ENCODE peak calls at places on chromosomes 4 and X, in four cellular contexts. U, V, H and Z are unnamed samples.
A peak's percentile ranks its signal among the peaks of the same experiment; 100 is the strongest.

GRCh38 chrX:65536291-65536690 is 1.7 kb upstream of the LAS1L start:
- DNase-seq in U (no peak), V (no peak), H (no peak), Z (no peak)

GRCh38 chr4:135249006-135249405 is 1047.4 kb upstream of the PABPC4L start:
- DNase-seq in U (no peak), V (no peak), H (no peak), Z (no peak)

GRCh38 chr4:67327245-67327860 is 217.9 kb downstream of the CENPC start:
- DNase-seq in U (peak; percentile 81), V (peak; percentile 64), H (peak; percentile 9), Z (peak; percentile 55)

GRCh38 chrX:69045616-69046345 is 119.5 kb downstream of the PJA1 start:
- DNase-seq in U (no peak), V (no peak), H (no peak), Z (no peak)

GRCh38 chr4:87882321-87882720 is 49.6 kb downstream of the MEPE start:
- DNase-seq in U (no peak), V (no peak), H (no peak), Z (no peak)

GRCh38 chrX:112851161-112851779 is 10.6 kb upstream of the AMOT start:
- DNase-seq in U (no peak), V (no peak), H (peak; percentile 82), Z (no peak)

GRCh38 chr4:80360900-80361299 is 25.4 kb downstream of the CFAP299 start:
- DNase-seq in U (no peak), V (no peak), H (no peak), Z (no peak)

GRCh38 chr4:110514889-110515479 is 39.0 kb downstream of the ENPEP start:
- DNase-seq in U (peak; percentile 20), V (peak; percentile 30), H (no peak), Z (peak; percentile 16)

GRCh38 chr4:85717366-85717765 is 242.4 kb downstream of the ARHGAP24 start:
- DNase-seq in U (no peak), V (no peak), H (no peak), Z (no peak)

DNA sequence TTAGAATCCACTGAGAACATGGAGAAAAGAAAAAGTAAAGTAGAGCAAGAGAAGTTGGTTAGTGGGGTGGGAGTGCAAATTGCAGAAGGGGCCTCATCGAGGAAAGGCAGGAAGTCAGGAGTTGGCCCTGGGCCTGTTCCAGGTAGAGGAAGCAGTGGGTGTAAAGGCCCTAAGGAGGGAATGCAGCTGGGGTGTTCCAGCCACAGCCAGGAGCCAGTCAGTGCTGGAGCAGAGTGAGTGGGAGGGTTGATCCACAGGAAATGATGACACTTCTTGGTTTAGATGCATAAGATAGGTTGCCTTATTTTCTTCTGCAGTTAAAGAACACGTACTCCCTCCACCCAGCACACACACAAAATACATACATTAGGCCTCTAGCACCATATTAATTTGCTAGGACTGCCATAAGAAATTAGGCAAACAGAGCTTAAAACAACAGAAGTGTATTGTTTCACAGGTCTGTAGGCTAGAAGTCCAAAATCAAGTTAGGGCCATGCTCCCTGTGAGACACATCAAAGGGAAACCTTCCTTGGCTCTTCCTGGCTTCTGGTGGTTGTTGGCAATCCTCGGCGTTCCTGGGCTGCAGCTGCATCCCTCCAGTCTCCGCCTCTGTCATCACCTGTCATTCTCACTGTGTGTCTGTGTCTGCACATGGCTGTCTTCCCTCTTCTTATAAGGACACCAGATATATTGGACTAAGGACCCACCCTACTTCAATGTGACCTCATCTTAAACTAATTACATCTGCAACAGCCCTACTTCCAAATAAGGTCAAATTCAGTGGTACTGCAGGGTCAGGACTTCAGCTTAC is 205.9 kb downstream of the AASDH start:
- DNase-seq in U (no peak), V (no peak), H (no peak), Z (no peak)
- TF ChIP-seq RFX5 in U (no peak), V (no peak), H (no peak), Z (no peak)

GRCh38 chr4:70913947-70914445 is 11.8 kb downstream of the MOB1B start:
- DNase-seq in U (no peak), V (no peak), H (no peak), Z (no peak)

GRCh38 chr4:70908993-70909556 is 6.9 kb downstream of the MOB1B start:
- DNase-seq in U (no peak), V (no peak), H (no peak), Z (no peak)

GRCh38 chr4:70915048-70915815 is 13.1 kb downstream of the MOB1B start:
- DNase-seq in U (no peak), V (no peak), H (no peak), Z (no peak)

GRCh38 chr4:70915874-70916559 is 13.8 kb downstream of the MOB1B start:
- DNase-seq in U (no peak), V (no peak), H (no peak), Z (no peak)

DNA sequence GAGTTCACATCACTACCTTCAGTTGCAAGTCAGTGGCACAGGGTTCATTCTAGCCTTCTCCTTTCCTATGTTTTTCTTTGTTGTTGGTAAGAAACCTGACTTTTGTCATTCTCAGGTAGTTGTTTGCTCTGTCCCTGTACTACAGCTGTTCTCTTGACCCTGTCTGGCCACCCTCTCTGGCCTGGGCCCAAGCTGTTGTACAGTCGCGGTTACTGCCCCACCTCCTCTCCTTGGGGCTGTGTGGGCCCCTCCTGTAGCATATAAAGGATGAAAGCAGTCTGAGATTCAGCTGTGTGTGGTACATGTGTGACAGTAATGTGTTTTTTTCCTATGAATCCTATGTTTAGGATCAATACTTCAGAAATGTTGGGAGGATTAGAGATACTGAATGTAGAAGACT is 12.5 kb downstream of the MOB1B start:
- DNase-seq in U (no peak), V (no peak), H (no peak), Z (no peak)
- TF ChIP-seq MXI1 in U (no peak), V (no peak), H (no peak), Z (no peak)

GRCh38 chr4:46441116-46441859 is 51.4 kb upstream of the GABRA2 start:
- DNase-seq in U (no peak), V (no peak), H (no peak), Z (no peak)

GRCh38 chr4:46444318-46444717 is 54.4 kb upstream of the GABRA2 start:
- DNase-seq in U (no peak), V (no peak), H (no peak), Z (no peak)

GRCh38 chr4:46445689-46446339 is 55.9 kb upstream of the GABRA2 start:
- DNase-seq in U (no peak), V (peak; percentile 12), H (no peak), Z (no peak)

GRCh38 chr4:46442963-46443362 is 53.0 kb upstream of the GABRA2 start:
- DNase-seq in U (no peak), V (no peak), H (no peak), Z (no peak)
- TF ChIP-seq NFIC in U (no peak), V (no peak), H (no peak), Z (no peak)

GRCh38 chr4:83124079-83124780 is 9.7 kb upstream of the PLAC8 start:
- DNase-seq in U (no peak), V (no peak), H (no peak), Z (no peak)
- TF ChIP-seq RFX5 in U (no peak), V (no peak), H (no peak), Z (no peak)